ENCODE peak calls at places on chromosomes 2 and 18, in nine cellular contexts. C, I, D, P, U, M, O, R and H are unnamed samples.

GRCh38 chr2:100673115-100673514 is 110.3 kb downstream of the PDCL3 start:
- DNase-seq in C (no peak), I (no peak), D (no peak), P (no peak), U (no peak), M (no peak), O (no peak), R (no peak), H (no peak)

GRCh38 chr18:59704146-59704545 is 6.9 kb upstream of the CCBE1 start:
- DNase-seq in C (no peak), I (no peak), D (no peak), P (no peak), U (no peak), M (no peak), O (no peak), R (no peak), H (no peak)

GRCh38 chr2:30584116-30584515 is 137.1 kb downstream of the LCLAT1 start:
- DNase-seq in C (no peak), I (no peak), D (no peak), P (no peak), U (no peak), M (no peak), O (no peak), R (no peak), H (peak)

GRCh38 chr2:9343524-9343923 is 79.8 kb downstream of the ITGB1BP1 start:
- DNase-seq in C (no peak), I (no peak), D (no peak), P (no peak), U (no peak), M (no peak), O (no peak), R (no peak), H (no peak)

GRCh38 chr2:18959952-18960717 is 370.8 kb upstream of the NT5C1B start:
- DNase-seq in C (peak), I (no peak), D (no peak), P (peak), U (no peak), M (no peak), O (no peak), R (peak), H (no peak)

GRCh38 chr18:23401400-23402347 is 51.4 kb upstream of the RIOK3 start:
- DNase-seq in C (no peak), I (no peak), D (no peak), P (peak), U (peak), M (peak), O (peak), R (no peak), H (no peak)

GRCh38 chr18:25457636-25458035 is 105.7 kb upstream of the ZNF521 start:
- DNase-seq in C (no peak), I (no peak), D (no peak), P (peak), U (no peak), M (no peak), O (no peak), R (no peak), H (no peak)

GRCh38 chr18:27803957-27804356 is 373.0 kb downstream of the CDH2 start:
- DNase-seq in C (peak), I (no peak), D (no peak), P (no peak), U (no peak), M (no peak), O (no peak), R (no peak), H (no peak)

GRCh38 chr2:18267501-18267900 is 293.0 kb downstream of the RDH14 start:
- DNase-seq in C (no peak), I (no peak), D (no peak), P (peak), U (no peak), M (no peak), O (no peak), R (no peak), H (no peak)

GRCh38 chr2:188976545-188977268 is 2.5 kb downstream of the COL3A1 start:
- DNase-seq in C (no peak), I (no peak), D (no peak), P (peak), U (no peak), M (no peak), O (no peak), R (no peak), H (no peak)

DNA sequence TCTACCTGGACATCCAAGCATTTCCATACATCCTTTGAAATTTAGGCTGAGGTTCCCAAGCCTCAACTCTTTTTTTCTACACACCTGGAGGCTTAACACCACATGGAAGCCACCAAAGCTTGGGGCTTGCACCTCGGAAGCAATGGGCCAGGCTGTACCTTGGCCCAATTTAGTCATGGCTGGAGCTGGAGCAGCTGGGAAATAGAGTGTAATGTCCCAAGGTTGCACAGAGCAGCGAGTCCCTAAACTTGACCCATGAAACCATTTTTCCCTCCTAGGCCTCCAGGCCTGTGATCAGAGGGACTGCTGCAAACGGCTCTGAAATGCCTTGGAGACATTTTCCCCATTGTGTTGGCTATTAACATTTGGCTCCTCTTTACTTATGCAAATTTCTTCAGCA is 1574.3 kb upstream of the ZEB2 start:
- DNase-seq in C (no peak), I (no peak), D (no peak), P (no peak), U (no peak), M (no peak), O (no peak), R (no peak), H (no peak)
- H3K4me3 ChIP-seq in C (no peak), I (no peak), D (no peak), P (no peak), U (no peak), M (no peak), O (no peak), R (no peak), H (no peak)

DNA sequence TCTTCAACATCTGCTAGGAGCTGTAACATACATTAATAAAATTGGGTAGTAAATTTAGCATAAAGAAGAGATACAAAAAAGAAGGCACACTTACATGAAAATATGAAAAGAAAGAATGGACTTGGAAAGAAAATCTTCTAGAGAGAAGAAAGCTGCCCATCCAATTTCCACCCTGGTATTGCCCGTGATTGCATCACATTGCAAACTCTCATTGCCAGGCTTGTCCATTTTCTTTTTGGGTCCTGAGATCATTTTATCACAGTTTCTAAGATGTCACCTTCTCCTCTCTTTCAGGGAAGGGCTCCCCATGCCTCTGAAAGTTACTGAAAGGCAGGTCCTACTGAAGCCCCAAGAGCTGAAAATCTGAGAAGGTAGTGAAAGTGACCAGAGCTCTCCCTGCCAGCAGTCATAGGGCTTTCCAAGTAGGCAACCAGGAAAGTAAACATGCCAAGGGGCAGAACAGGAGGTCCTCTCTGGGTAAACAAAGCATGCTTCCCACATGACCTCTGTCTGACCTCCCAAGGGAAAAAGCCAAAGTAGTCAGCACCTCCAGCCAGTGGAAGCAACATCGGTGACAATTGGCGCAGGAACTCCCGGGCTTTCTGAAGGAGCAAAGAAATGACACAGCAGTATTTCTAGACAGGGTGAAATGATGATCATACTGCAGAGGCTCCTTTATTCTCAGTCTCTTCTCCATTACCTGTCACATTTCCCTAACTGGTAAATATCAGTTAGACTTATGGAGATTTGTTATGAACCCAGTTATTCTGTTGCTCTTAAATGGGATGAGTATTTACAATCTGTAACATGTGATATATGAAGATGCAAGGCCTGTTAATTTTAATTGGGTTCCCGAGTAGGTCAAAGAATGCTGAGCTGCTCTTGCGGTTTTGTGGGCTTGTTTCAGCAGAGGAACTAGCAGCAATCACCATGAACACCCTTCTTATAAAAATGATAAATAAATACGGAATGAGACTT is 321.2 kb downstream of the RND3 start:
- DNase-seq in C (no peak), I (no peak), D (no peak), P (peak), U (no peak), M (no peak), O (no peak), R (no peak), H (no peak)
- H3K4me3 ChIP-seq in C (no peak), I (no peak), D (no peak), P (no peak), U (no peak), M (no peak), O (no peak), R (no peak), H (no peak)

GRCh38 chr2:20448246-20449046 is 1.6 kb downstream of the RHOB start:
- DNase-seq in C (no peak), I (no peak), D (no peak), P (peak), U (peak), M (no peak), O (peak), R (no peak), H (no peak)
- H3K4me3 ChIP-seq in C (peak), I (peak), D (peak), P (peak), U (peak), M (peak), O (peak), R (peak), H (peak)

DNA sequence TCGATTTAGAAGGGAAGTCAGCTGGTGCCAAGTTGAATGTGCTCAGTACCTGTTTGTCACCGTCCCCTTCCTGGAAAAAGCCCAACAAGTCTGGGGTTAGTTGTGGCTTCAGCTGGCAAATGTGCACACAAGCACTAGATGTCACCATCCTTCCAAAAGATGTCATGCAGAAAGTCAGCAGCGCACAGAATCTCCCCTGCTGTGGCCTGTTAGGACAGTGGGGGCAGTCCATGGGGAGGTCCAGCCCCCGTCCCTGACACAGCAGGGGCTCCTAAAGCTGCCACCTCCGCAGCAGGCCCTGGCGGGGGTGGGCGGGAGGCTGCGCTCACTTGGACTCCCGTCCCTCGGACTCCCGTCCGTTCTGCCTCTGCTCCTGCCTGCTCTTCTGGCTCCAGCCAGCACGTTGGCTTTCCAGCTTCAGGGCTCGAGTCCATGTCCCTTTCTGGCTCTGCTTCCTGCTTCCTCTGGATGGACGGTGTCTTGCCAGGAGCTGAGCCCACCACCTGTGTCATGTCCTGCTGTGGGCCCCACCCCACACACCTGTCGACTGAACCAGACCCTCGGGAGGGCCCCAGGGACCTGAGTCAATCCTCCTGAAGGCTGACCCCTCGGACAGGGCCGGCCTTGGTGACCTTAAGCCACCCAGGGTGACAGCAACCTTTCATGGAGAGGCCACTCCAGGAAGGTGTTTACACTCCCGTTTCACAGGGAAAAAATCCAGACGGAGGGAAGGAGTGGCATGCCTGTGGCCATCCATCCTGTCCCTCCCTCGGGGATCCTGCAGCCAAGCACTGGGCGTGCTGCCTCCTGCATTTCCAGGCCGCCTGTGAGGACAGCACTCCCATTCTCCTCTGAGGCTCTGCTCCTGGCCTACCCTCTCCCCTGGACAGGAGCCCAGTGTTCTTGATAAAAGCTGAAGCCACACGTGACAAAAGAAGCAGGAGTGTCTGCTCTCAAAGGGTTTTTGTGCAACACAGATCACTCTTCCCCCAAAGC is 8.5 kb downstream of the RAB17 start:
- DNase-seq in C (peak), I (peak), D (peak), P (peak), U (peak), M (peak), O (peak), R (no peak), H (peak)
- H3K4me3 ChIP-seq in C (peak), I (no peak), D (no peak), P (peak), U (peak), M (peak), O (no peak), R (no peak), H (no peak)

GRCh38 chr2:43837033-43837432 is 1.6 kb downstream of the ABCG5 start:
- DNase-seq in C (no peak), I (no peak), D (no peak), P (no peak), U (no peak), M (no peak), O (no peak), R (no peak), H (no peak)

GRCh38 chr2:43840961-43841360 is 2.2 kb downstream of the ABCG8 start:
- DNase-seq in C (no peak), I (no peak), D (no peak), P (no peak), U (no peak), M (no peak), O (no peak), R (no peak), H (no peak)

GRCh38 chr2:43837831-43838559 is 644 bp downstream of the ABCG5 start:
- DNase-seq in C (no peak), I (no peak), D (no peak), P (no peak), U (no peak), M (no peak), O (no peak), R (no peak), H (no peak)

GRCh38 chr2:43839776-43840564 is 1.2 kb downstream of the ABCG8 start:
- DNase-seq in C (no peak), I (no peak), D (no peak), P (no peak), U (no peak), M (no peak), O (no peak), R (no peak), H (no peak)

DNA sequence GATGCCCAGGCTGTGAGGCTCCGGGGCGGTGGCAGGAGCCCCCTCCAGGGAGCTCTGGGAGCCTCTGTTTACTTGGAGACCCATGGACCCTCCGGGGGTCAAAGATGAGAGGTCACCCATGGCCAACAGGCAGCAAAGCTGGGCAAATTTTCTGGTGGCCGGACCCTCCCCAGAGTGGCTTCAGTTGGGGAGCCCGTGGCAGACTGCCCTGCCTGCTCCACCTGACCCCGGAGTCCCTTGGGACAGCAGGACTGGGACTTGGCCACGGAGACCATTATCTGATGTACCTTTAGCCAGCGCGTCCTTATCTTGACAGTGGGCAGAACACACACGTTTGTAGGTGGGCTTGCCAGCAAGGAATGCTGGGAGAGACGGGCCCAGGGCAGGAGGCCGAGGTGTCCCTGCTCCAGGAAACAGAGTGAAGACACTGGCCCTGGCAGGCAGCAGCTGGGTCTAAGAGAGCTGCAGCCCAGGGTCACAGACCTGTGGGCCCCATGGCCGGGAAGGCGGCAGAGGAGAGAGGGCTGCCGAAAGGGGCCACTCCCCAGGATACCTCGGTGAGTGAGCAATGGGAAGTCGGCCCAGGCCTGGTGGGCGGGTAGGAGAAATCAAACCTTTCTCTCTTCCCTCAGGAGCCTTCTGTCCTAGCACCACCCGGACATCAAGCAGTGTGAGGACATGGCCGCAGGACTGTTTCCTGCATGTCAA is at the start of the genes ABCG5 and ABCG8:
- DNase-seq in C (no peak), I (no peak), D (no peak), P (no peak), U (no peak), M (no peak), O (no peak), R (no peak), H (no peak)
- H3K4me3 ChIP-seq in C (no peak), I (no peak), D (no peak), P (no peak), U (no peak), M (no peak), O (no peak), R (no peak), H (no peak)

GRCh38 chr18:79402977-79403722 is 7.4 kb downstream of the NFATC1 start:
- DNase-seq in C (no peak), I (peak), D (peak), P (no peak), U (no peak), M (peak), O (no peak), R (no peak), H (no peak)
- H3K4me3 ChIP-seq in C (no peak), I (no peak), D (no peak), P (no peak), U (no peak), M (peak), O (peak), R (no peak), H (no peak)

GRCh38 chr2:38524580-38524979 is 78.1 kb downstream of the HNRNPLL start:
- DNase-seq in C (no peak), I (peak), D (no peak), P (no peak), U (no peak), M (no peak), O (no peak), R (no peak), H (no peak)

GRCh38 chr2:38529208-38529607 is 73.5 kb downstream of the HNRNPLL start:
- DNase-seq in C (no peak), I (no peak), D (no peak), P (no peak), U (no peak), M (no peak), O (no peak), R (no peak), H (no peak)

GRCh38 chr2:38527338-38528007 is 75.3 kb downstream of the HNRNPLL start:
- DNase-seq in C (no peak), I (no peak), D (no peak), P (no peak), U (no peak), M (no peak), O (no peak), R (no peak), H (no peak)

GRCh38 chr2:38526195-38526594 is 76.5 kb downstream of the HNRNPLL start:
- DNase-seq in C (peak), I (no peak), D (no peak), P (peak), U (no peak), M (no peak), O (no peak), R (no peak), H (no peak)

GRCh38 chr2:38528008-38528442 is 74.7 kb downstream of the HNRNPLL start:
- DNase-seq in C (no peak), I (peak), D (no peak), P (peak), U (peak), M (no peak), O (peak), R (peak), H (no peak)
- H3K4me3 ChIP-seq in C (peak), I (peak), D (peak), P (peak), U (peak), M (peak), O (peak), R (no peak), H (no peak)